ENCODE peak calls at places on chromosomes 6 and 20, in six cellular contexts. D is IMR-90, C is mesenchymal stem cell, O is trophoblast cell, F is H9, Q is H1. A is an unnamed sample.

GRCh38 chr6:152879681-152880080 is 103.2 kb downstream of the FBXO5 start:
- DNase-seq in D (no peak), C (no peak), O (peak; percentile 55), F (no peak), Q (no peak), A (no peak)

GRCh38 chr20:44231713-44232468 is 15.2 kb upstream of the GDAP1L1 start:
- DNase-seq in D (no peak), C (no peak), O (no peak), F (peak; percentile 81), Q (no peak), A (no peak)

GRCh38 chr6:120272038-120272437 is 922.5 kb upstream of the MAN1A1 start:
- DNase-seq in D (no peak), C (no peak), O (no peak), F (no peak), Q (no peak), A (no peak)

GRCh38 chr6:14441371-14441781 is 323.8 kb downstream of the CD83 start:
- DNase-seq in D (peak; percentile 19), C (no peak), O (no peak), F (no peak), Q (no peak), A (peak; percentile 68)

GRCh38 chr6:38676236-38676973 is 26.5 kb downstream of the GLO1 start:
- DNase-seq in D (no peak), C (no peak), O (no peak), F (no peak), Q (no peak), A (no peak)

GRCh38 chr20:41047975-41048305 is 19.3 kb downstream of the TOP1 start:
- DNase-seq in D (no peak), C (peak; percentile 63), O (no peak), F (no peak), Q (no peak), A (no peak)

GRCh38 chr6:36625161-36625919 is 31.2 kb downstream of the SRSF3 start:
- DNase-seq in D (peak; percentile 79), C (peak; percentile 60), O (no peak), F (no peak), Q (no peak), A (no peak)

GRCh38 chr6:113859349-113860164 is 2.4 kb downstream of the MARCKS start:
- DNase-seq in D (peak; percentile 26), C (no peak), O (peak; percentile 15), F (peak; percentile 35), Q (no peak), A (no peak)

GRCh38 chr6:137216875-137217553 is 2.2 kb downstream of the IFNGR1 start:
- DNase-seq in D (no peak), C (no peak), O (no peak), F (no peak), Q (no peak), A (no peak)

GRCh38 chr20:8523684-8524083 is 391.6 kb downstream of the PLCB1 start:
- DNase-seq in D (peak; percentile 8), C (no peak), O (no peak), F (no peak), Q (no peak), A (no peak)

GRCh38 chr6:163620101-163620500 is 205.6 kb downstream of the QKI start:
- DNase-seq in D (no peak), C (no peak), O (no peak), F (no peak), Q (no peak), A (no peak)

GRCh38 chr6:158910484-158911075 is 89.4 kb downstream of the RSPH3 start:
- DNase-seq in D (no peak), C (no peak), O (peak; percentile 94), F (peak; percentile 87), Q (peak; percentile 82), A (peak; percentile 36)

GRCh38 chr6:29953706-29954105 is 11.4 kb downstream of the HLA-A start:
- DNase-seq in D (no peak), C (no peak), O (no peak), F (no peak), Q (no peak), A (no peak)

GRCh38 chr20:8018928-8019177 is 708 bp downstream of the TMX4 start:
- DNase-seq in D (peak; percentile 15), C (no peak), O (no peak), F (no peak), Q (no peak), A (no peak)

GRCh38 chr6:96990462-96990861 is 65.9 kb downstream of the KLHL32 start:
- DNase-seq in D (no peak), C (no peak), O (no peak), F (peak; percentile 40), Q (no peak), A (no peak)

GRCh38 chr6:35945650-35946025 is 24.7 kb upstream of the SRPK1 start:
- DNase-seq in D (peak; percentile 51), C (no peak), O (no peak), F (no peak), Q (no peak), A (no peak)

GRCh38 chr6:42960243-42961019 is at the start of gene GNMT:
- DNase-seq in D (no peak), C (peak; percentile 35), O (peak; percentile 73), F (peak; percentile 91), Q (no peak), A (peak; percentile 42)

DNA sequence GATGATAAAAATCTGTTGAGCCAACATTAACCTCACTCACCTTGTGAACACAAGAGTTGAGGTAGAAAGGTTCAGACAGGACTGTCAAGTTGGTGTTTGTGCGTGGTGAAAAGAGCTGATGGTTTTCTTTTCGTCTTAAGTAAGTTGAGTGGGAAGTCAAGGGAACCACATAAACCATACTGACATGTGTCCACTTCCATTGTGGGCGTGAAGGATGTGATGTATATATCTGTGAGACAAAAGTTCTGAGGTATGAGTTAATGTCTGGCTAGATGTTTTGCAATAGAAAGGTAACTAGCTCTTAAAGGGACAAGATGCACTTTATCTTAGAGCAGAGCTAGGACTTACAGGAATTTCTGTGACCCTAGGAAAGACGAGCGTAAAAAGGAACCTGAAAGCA is 1272.1 kb upstream of the ADGRB3 start:
- DNase-seq in D (no peak), C (no peak), O (no peak), F (no peak), Q (no peak), A (no peak)
- H3K18ac ChIP-seq in D (no peak overlapping the region), C (no peak overlapping the region), O (no peak overlapping the region), F (no peak overlapping the region), Q (no peak overlapping the region), A (no peak overlapping the region)

DNA sequence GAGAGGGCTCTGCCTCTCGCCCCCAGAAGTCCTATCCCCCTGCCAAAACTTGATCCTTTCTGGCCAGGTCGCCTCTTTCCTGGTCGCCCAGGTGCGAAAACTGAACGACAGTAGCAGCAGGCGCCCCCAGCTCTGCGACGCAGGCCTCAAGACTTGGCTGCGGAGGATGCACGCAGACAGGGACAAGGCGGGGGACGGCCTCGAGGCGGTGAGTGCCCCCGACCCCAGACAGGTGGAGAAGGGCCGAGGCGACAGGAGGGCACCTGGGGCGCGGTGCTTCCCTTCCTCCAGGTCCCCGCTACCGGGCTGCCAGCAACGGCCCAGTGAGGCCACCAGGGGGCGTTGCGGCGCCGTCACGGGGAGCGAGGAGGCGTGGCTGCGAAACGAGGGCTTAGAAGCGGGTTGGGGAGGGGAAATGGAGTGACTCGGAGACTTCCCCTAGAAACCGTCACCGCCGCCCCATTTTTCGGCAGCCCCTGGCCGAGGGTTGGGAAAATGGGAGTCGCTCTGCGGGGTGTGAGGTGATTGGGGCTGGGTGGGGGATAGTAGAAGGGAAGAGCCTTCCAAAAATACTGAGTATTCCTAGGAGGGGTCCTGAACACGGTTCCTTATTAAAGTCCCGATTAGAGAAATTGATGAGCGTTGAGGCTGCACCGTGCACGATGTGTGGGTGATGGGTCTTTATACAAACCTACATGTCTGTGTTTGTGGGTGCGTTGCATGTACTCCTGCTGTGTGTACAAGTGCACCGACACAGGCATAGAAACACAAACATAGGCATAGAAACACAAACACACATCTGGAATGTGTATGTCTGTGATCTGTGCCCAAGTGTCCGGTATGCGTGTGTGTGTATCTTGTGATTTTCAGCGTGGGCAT is 44.6 kb downstream of the ARHGAP40 start:
- DNase-seq in D (peak; percentile 50), C (peak; percentile 66), O (peak; percentile 67), F (peak; percentile 87), Q (peak; percentile 36), A (peak; percentile 75)
- H2AK5ac ChIP-seq in D (no peak overlapping the region), C (no peak overlapping the region), O (no peak overlapping the region), F (no peak overlapping the region), Q (no peak overlapping the region), A (peak overlapping the region; percentile 65)

DNA sequence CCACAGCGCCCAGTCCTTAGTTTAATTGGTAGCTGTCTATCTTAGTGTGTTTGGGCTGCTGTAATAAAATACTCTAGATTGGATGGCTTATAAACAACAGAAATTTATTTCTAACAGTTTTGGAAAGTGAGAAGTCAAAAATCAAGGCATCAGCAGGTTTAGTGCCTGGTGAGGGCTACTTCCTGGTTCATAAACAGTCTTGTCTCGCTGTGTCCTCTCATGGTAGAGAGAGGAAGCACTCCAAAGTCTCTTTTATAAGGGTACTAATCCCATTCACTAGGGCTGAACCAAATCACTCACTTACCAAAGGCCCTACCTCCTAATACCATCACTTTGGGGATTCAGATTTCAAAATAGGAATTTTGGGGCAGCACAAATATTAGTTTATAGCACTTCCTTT is 336.9 kb upstream of the RSPO3 start:
- DNase-seq in D (no peak), C (no peak), O (no peak), F (no peak), Q (no peak), A (no peak)
- H3K14ac ChIP-seq in D (no peak overlapping the region), C (no peak overlapping the region), O (no peak overlapping the region), F (no peak overlapping the region), Q (no peak overlapping the region), A (no peak overlapping the region)

GRCh38 chr6:57173056-57173885 is 1.1 kb downstream of the BAG2 start:
- DNase-seq in D (peak; percentile 24), C (peak; percentile 52), O (no peak), F (peak; percentile 34), Q (no peak), A (no peak)

GRCh38 chr6:57177545-57178225 is 5.6 kb downstream of the BAG2 start:
- DNase-seq in D (peak; percentile 30), C (no peak), O (no peak), F (no peak), Q (no peak), A (no peak)

GRCh38 chr6:57174511-57174907 is 2.4 kb downstream of the BAG2 start:
- DNase-seq in D (no peak), C (no peak), O (no peak), F (no peak), Q (no peak), A (no peak)

GRCh38 chr6:57173886-57174510 is 1.9 kb downstream of the BAG2 start:
- DNase-seq in D (peak; percentile 84), C (peak; percentile 84), O (peak; percentile 36), F (peak; percentile 28), Q (no peak), A (no peak)

DNA sequence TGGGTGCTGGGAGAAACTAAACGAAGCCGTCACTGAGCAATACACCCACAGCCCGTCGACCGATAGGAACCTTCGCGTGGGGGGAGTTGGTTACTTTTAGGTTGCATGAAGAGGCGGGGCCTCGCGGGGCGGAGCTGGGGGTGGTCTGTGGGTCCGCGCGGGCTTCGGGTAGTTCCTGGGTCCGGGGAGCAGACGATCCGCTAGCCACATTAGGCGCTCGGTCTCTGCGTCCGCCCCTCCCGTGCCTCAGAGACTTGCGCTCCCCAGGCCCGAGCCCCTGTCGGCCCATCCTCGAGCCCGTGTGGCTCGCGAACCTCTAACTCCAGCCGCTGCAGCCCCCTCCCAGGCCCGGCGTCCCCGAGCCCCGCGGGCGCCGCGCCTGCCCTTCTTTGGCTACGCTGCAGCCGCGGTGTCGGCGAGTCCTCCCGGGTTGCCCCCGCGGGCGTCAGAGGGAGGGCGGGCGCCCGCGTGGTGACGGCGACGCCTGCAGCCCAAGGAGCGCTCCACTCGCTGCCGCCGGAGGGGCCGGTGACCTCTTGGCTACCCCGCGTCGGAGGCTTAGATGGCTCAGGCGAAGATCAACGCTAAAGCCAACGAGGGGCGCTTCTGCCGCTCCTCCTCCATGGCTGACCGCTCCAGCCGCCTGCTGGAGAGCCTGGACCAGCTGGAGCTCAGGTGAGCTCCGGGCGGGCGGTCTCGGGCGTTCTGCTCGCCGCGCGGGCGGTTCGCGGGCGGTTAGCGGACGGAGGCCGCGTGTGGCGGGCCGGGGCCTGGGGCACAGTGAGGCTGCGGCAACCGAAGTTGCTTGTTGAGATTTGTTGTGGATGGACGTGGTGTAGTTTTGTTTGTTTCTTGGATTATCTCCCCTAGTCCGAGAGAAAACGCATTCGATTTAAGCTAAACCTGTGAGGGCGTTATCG is at the start of gene BAG2:
- DNase-seq in D (peak; percentile 90), C (peak; percentile 88), O (peak; percentile 80), F (peak; percentile 84), Q (peak; percentile 54), A (peak; percentile 80)
- H3K18ac ChIP-seq in D (peak within 1 kb of the TSS; percentile 95), C (peak within 1 kb of the TSS; percentile 92), O (peak within 1 kb of the TSS; percentile 84), F (peak within 1 kb of the TSS; percentile 68), Q (peak within 1 kb of the TSS; percentile 57), A (peak within 1 kb of the TSS; percentile 80)